ENCODE peak calls at places on chromosomes 3 and 15, in five cellular contexts. S, K, N, W and J are unnamed samples.

GRCh38 chr3:122146466-122146865 is 37.0 kb upstream of the CASR start:
- DNase-seq in S (no peak), N (no peak), W (no peak), K (no peak), J (no peak)

GRCh38 chr3:44173263-44173662 is 68.4 kb upstream of the TOPAZ1 start:
- DNase-seq in S (no peak), W (no peak), N (no peak), K (no peak), J (no peak)

GRCh38 chr3:156477306-156477705 is 77.6 kb downstream of the SSR3 start:
- DNase-seq in S (no peak), K (no peak), W (peak; percentile 32), N (no peak), J (peak; percentile 87)

GRCh38 chr15:44726136-44726535 is 10.2 kb upstream of the TRIM69 start:
- DNase-seq in S (no peak), N (no peak), K (peak; percentile 31), W (no peak), J (peak; percentile 6)

GRCh38 chr15:29092376-29093064 is 177.1 kb downstream of the NSMCE3 start:
- DNase-seq in N (no peak), S (no peak), K (no peak), W (no peak), J (no peak)

GRCh38 chr15:68384451-68385239 is 47.3 kb downstream of the ITGA11 start:
- DNase-seq in N (no peak), S (peak; percentile 89), W (peak; percentile 9), K (peak; percentile 89), J (peak; percentile 94)

GRCh38 chr3:20104167-20104661 is 64.0 kb downstream of the KAT2B start:
- DNase-seq in N (no peak), W (no peak), S (no peak), K (no peak), J (no peak)

GRCh38 chr15:100771745-100772144 is 107.9 kb upstream of the ALDH1A3 start:
- DNase-seq in W (no peak), N (no peak), S (no peak), K (no peak), J (no peak)

GRCh38 chr3:5583920-5584319 is 396.4 kb downstream of the EDEM1 start:
- DNase-seq in W (no peak), K (no peak), S (peak; percentile 32), N (no peak), J (no peak)

GRCh38 chr3:177337548-177338331 is 140.5 kb upstream of the TBL1XR1 start:
- DNase-seq in S (peak; percentile 62), K (no peak), N (no peak), W (no peak), J (peak; percentile 85)

GRCh38 chr3:182501861-182502260 is 291.4 kb upstream of the ATP11B start:
- DNase-seq in W (no peak), K (no peak), S (no peak), N (no peak), J (peak; percentile 21)

GRCh38 chr15:101689901-101690300 is 34.4 kb downstream of the TARS3 start:
- DNase-seq in S (no peak), W (no peak), N (no peak), K (no peak), J (peak; percentile 34)

GRCh38 chr3:100260081-100260684 is 609 bp upstream of the TBC1D23 start:
- DNase-seq in W (peak; percentile 55), N (no peak), S (no peak), K (no peak), J (peak; percentile 60)

GRCh38 chr15:63221346-63221745 is 31.9 kb downstream of the RAB8B start:
- DNase-seq in S (peak; percentile 75), K (peak; percentile 72), N (no peak), W (no peak), J (no peak)

GRCh38 chr15:65377105-65377975 is 462 bp downstream of the IGDCC3 start:
- DNase-seq in S (no peak), N (no peak), K (peak; percentile 21), W (peak; percentile 58), J (peak; percentile 24)

GRCh38 chr3:127445581-127446368 is 144.8 kb downstream of the TPRA1 start:
- DNase-seq in S (no peak), N (no peak), K (no peak), W (peak; percentile 21), J (no peak)

GRCh38 chr3:123406598-123406997 is 42.3 kb downstream of the ADCY5 start:
- DNase-seq in S (no peak), W (no peak), N (no peak), K (no peak), J (no peak)

GRCh38 chr15:51499379-51499976 is 123.1 kb downstream of the DMXL2 start:
- DNase-seq in W (no peak), S (peak; percentile 60), K (peak; percentile 59), N (peak; percentile 50), J (peak; percentile 20)

GRCh38 chr3:118544458-118544857 is 490.2 kb downstream of the IGSF11 start:
- DNase-seq in K (no peak), N (peak; percentile 38), S (peak; percentile 48), W (peak; percentile 40), J (peak; percentile 14)

GRCh38 chr3:156865732-156866131 is 39.6 kb downstream of the LEKR1 start:
- DNase-seq in K (peak; percentile 4), S (peak; percentile 32), W (no peak), N (no peak), J (no peak)

GRCh38 chr3:124246949-124247348 is 255.0 kb upstream of the ROPN1 start:
- DNase-seq in N (peak; percentile 12), W (no peak), S (peak; percentile 62), K (peak; percentile 26), J (peak; percentile 17)

GRCh38 chr15:84855765-84856164 is 28.7 kb upstream of the SLC28A1 start:
- DNase-seq in N (no peak), S (no peak), K (no peak), W (no peak), J (no peak)

GRCh38 chr15:69729167-69729748 is 276.6 kb downstream of the RPLP1 start:
- DNase-seq in N (peak; percentile 18), W (peak; percentile 47), K (peak; percentile 39), S (peak; percentile 45), J (no peak)

GRCh38 chr3:33438284-33438668 is 1.9 kb downstream of the UBP1 start:
- DNase-seq in K (peak; percentile 54), N (no peak), S (peak; percentile 36), W (no peak), J (peak; percentile 47)

GRCh38 chr3:147921044-147921443 is 511.9 kb downstream of the ZIC1 start:
- DNase-seq in K (no peak), S (no peak), N (no peak), W (no peak), J (peak; percentile 61)

GRCh38 chr15:88877906-88878305 is 17.4 kb downstream of the HAPLN3 start:
- DNase-seq in K (no peak), S (no peak), W (no peak), N (no peak), J (no peak)

GRCh38 chr3:95615592-95616310 is 1198.6 kb upstream of the EPHA6 start:
- DNase-seq in W (no peak), K (no peak), S (peak; percentile 81), N (no peak), J (no peak)

GRCh38 chr15:62112616-62113593 is 46.1 kb downstream of the C2CD4A start:
- DNase-seq in S (peak; percentile 84), K (peak; percentile 69), W (no peak), N (no peak), J (peak; percentile 81)

GRCh38 chr15:92880796-92881569 is 19.1 kb upstream of the CHD2 start:
- DNase-seq in S (no peak), W (no peak), K (no peak), N (no peak), J (no peak)

GRCh38 chr15:34759347-34759746 is 4.5 kb upstream of the GJD2 start:
- DNase-seq in S (no peak), W (no peak), N (no peak), K (no peak), J (no peak)

GRCh38 chr15:76293361-76293760 is 17.9 kb downstream of the ETFA start:
- DNase-seq in S (peak; percentile 50), K (peak; percentile 59), W (no peak), N (no peak), J (peak; percentile 18)

DNA sequence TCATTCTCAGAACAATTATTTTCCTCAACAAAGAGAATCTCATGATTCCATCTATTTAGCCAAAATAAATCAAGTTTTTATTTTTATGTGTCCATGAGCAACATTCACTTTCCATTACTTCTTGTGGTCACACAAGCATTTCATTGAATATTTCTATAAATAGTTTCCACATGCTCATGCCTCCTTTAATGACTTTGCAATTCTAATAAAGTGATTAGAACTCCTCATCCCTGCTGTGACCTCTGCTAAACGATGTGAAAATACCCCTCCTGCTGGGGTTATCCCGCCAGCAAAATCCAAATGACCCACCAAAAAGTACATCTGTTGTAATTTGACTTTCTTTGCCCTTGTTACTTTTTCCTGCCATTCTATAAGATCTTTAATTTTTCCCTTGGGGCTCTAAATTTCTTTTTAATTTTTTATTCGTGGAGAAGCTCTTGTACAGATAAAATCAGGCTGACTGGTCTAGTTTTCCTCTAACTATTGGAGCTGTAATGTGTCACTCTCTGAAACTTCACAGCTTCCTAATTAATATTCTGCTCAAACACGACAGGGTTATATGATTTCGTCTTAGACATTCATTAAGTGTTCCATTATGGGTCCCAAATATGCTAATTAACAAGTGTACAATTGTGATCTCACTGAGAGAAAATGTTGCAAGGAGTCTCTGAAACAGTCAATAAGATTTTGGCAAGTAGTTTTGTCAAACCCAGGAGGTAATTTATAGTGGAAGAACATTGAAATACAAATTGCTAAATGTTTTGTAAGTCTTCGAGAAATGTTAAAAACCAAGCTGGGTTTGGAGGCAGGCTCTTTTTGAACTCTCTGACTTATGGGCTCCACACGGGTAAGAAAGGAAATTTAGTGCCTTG is 533.1 kb upstream of the NAALADL2 start:
- DNase-seq in S (no peak), K (no peak), N (no peak), W (no peak), J (peak; percentile 78)
- TF ChIP-seq CTCF in S (no peak), K (no peak), N (no peak), W (no peak), J (no peak)

GRCh38 chr3:86968224-86968932 is 22.6 kb downstream of the VGLL3 start:
- DNase-seq in K (no peak), S (peak; percentile 22), W (no peak), N (no peak), J (no peak)
- H3K79me2 ChIP-seq in K (no peaks in the 10 kb centered on the region), S (no peaks in the 10 kb centered on the region), W (no peaks in the 10 kb centered on the region), N (no peaks in the 10 kb centered on the region), J (peaks cover 92% of the 10 kb centered on the region)

GRCh38 chr15:31740203-31740602 is 290.1 kb upstream of the CHRNA7 start:
- DNase-seq in N (no peak), W (peak; percentile 89), S (no peak), K (no peak), J (no peak)
- TF ChIP-seq CTCF in N (no peak), W (peak; percentile 32), S (no peak), K (no peak), J (no peak)

GRCh38 chr15:98785408-98785795 is 137.1 kb downstream of the IGF1R start:
- DNase-seq in S (no peak), N (no peak), W (no peak), K (no peak), J (no peak)
- H3K79me2 ChIP-seq in S (no peaks in the 10 kb centered on the region), N (no peaks in the 10 kb centered on the region), W (peaks cover 17% of the 10 kb centered on the region), K (peaks cover 9% of the 10 kb centered on the region), J (peaks cover 97% of the 10 kb centered on the region)